ENCODE peak calls at places on chromosomes 2 and 18, in nine cellular contexts. N is thoracic aorta, R is GM13977, Q is neural crest cell, H is dorsolateral prefrontal cortex, U is fibroblast of mammary gland, Z is BJ, E is nephron progenitor cell, W is HFFc6. C is an unnamed sample.
A peak's percentile ranks its signal among the peaks of the same experiment; 100 is the strongest.

GRCh38 chr2:84970956-84971798 is at the start of gene KCMF1:
- DNase-seq in N (peak; percentile 16), R (peak; percentile 93), Q (peak; percentile 54), H (peak; percentile 77), U (peak; percentile 64), Z (no peak), E (peak; percentile 80), W (peak; percentile 55), C (no peak)

GRCh38 chr2:188293601-188294482 is 2.2 kb downstream of the GULP1 start:
- DNase-seq in N (no peak), R (no peak), Q (no peak), H (no peak), U (peak; percentile 79), Z (no peak), E (peak; percentile 38), W (peak; percentile 75), C (no peak)

GRCh38 chr18:25298853-25299274 is 53.1 kb downstream of the ZNF521 start:
- DNase-seq in N (no peak), R (no peak), Q (no peak), H (no peak), U (peak; percentile 98), Z (peak; percentile 69), E (no peak), W (peak; percentile 90), C (peak; percentile 25)

GRCh38 chr2:180456811-180457210 is 449.7 kb upstream of the CWC22 start:
- DNase-seq in N (no peak), R (no peak), Q (no peak), H (no peak), U (no peak), Z (no peak), E (no peak), W (no peak), C (no peak)

GRCh38 chr18:47911877-47912276 is 18.6 kb downstream of the SMAD2 start:
- DNase-seq in N (no peak), R (no peak), Q (no peak), H (no peak), U (no peak), Z (no peak), E (no peak), W (no peak), C (no peak)

GRCh38 chr18:9431296-9431695 is 44.0 kb upstream of the RALBP1 start:
- DNase-seq in N (no peak), R (no peak), Q (no peak), H (no peak), U (no peak), Z (no peak), E (no peak), W (no peak), C (no peak)

GRCh38 chr2:217930783-217931563 is 71.8 kb downstream of the TNS1 start:
- DNase-seq in N (no peak), R (no peak), Q (no peak), H (no peak), U (no peak), Z (no peak), E (no peak), W (no peak), C (no peak)

GRCh38 chr2:65142515-65142914 is 12.6 kb upstream of the RAB1A start:
- DNase-seq in N (no peak), R (no peak), Q (no peak), H (no peak), U (peak; percentile 14), Z (no peak), E (no peak), W (no peak), C (no peak)

GRCh38 chr2:197345846-197346370 is 35.3 kb upstream of the ANKRD44 start:
- DNase-seq in N (no peak), R (no peak), Q (no peak), H (no peak), U (peak; percentile 17), Z (no peak), E (no peak), W (no peak), C (no peak)

GRCh38 chr2:119324748-119325270 is 41.8 kb downstream of the C2orf76 start:
- DNase-seq in N (no peak), R (no peak), Q (no peak), H (no peak), U (no peak), Z (no peak), E (no peak), W (no peak), C (no peak)

GRCh38 chr2:143762176-143762928 is 633.1 kb downstream of the ARHGAP15 start:
- DNase-seq in N (no peak), R (no peak), Q (no peak), H (no peak), U (no peak), Z (no peak), E (no peak), W (no peak), C (no peak)

GRCh38 chr2:48471048-48471474 is 58.9 kb upstream of the STON1 start:
- DNase-seq in N (no peak), R (no peak), Q (peak; percentile 18), H (no peak), U (peak; percentile 71), Z (peak; percentile 41), E (peak; percentile 31), W (peak; percentile 72), C (no peak)
- TF ChIP-seq CTCF in N (peak; percentile 65), R (no peak), Q (peak; percentile 85), H (peak; percentile 68), U (peak; percentile 56), Z (peak; percentile 68), E (peak; percentile 82), W (peak; percentile 93), C (peak; percentile 60)

GRCh38 chr2:71700041-71700879 is 246.9 kb downstream of the DYSF start:
- DNase-seq in N (no peak), R (no peak), Q (no peak), H (peak; percentile 35), U (no peak), Z (no peak), E (peak; percentile 65), W (no peak), C (no peak)

GRCh38 chr2:71699428-71699827 is 246.1 kb downstream of the DYSF start:
- DNase-seq in N (no peak), R (no peak), Q (no peak), H (no peak), U (no peak), Z (no peak), E (no peak), W (no peak), C (no peak)

GRCh38 chr2:71702071-71702970 is 249.0 kb downstream of the DYSF start:
- DNase-seq in N (no peak), R (no peak), Q (no peak), H (peak; percentile 33), U (no peak), Z (no peak), E (no peak), W (no peak), C (no peak)

GRCh38 chr2:71702971-71703898 is 249.9 kb downstream of the DYSF start:
- DNase-seq in N (no peak), R (no peak), Q (no peak), H (peak; percentile 36), U (no peak), Z (no peak), E (no peak), W (no peak), C (no peak)

DNA sequence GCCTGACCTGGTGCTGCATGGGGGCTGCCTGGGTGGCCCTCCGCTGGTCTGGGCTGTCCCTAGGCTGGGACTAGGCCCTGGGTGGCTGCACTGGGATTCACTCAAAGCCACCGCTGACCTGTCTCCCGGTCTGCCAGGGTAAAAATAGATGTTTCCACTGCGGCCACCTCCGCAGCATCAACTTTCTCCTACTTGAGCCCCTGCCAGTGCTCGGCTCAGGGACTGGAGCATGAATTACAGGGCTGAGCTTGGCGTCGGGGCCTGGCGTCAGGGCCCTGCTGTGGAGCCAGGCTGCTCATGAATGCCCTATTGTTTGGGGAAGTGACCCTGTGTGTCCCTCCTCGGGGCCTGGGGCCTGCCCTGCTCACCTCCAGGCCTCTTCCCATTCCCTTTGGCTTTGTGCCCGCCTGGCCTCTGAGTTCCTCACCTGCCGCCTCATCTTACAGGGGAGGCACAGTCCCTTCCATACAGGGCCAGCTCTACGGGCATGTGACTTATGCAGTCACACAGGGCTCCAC is 247.6 kb downstream of the DYSF start:
- DNase-seq in N (peak; percentile 57), R (no peak), Q (peak; percentile 41), H (peak; percentile 77), U (peak; percentile 21), Z (no peak), E (no peak), W (no peak), C (no peak)
- TF ChIP-seq CTCF in N (no peak), R (no peak), Q (no peak), H (peak; percentile 23), U (no peak), Z (no peak), E (no peak), W (no peak), C (no peak)

DNA sequence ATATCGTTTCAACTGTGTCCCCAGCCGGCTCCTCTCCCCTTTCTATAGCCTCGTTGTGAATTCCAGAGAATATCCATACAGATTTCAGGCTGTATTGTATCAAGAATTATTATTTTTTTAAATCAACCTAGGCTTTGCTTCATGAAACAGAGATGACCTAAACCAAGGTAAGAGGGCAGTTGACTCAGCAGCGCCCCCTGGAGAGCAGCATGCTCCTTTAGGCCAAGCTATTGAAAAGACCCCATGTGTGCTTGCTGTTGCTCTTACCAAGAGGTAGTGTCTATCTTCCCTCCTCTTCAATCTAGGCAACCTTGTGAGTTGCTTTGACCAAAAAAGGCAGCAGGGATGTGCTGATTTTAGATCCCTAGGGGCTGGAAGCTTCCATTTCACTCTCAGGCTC is 426.7 kb upstream of the SMIM21 start:
- DNase-seq in N (no peak), R (no peak), Q (peak; percentile 7), H (no peak), U (no peak), Z (no peak), E (no peak), W (no peak), C (no peak)
- TF ChIP-seq CTCF in N (no peak), R (peak; percentile 32), Q (peak; percentile 52), H (no peak), U (peak; percentile 11), Z (peak; percentile 37), E (no peak), W (peak; percentile 47), C (no peak)

DNA sequence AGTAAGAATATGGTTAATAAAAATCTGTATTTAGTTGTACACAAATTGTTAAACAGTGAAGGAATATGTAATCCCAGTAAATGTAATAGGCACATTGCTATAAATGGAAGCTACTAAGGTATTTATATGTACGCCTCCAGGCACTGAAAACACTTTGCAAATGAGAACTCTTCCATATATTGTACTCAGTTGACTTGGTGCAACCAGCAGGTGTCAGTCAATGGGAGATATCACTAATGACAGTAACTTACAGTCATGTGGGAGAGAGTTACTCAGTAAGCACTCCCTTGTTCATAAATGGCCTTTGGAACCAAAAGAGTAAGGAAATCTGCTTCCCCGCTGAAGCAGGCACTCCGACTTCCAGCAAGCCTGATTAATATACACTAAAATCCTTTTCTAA is 5.9 kb downstream of the MDH1 start:
- DNase-seq in N (no peak), R (no peak), Q (no peak), H (no peak), U (no peak), Z (no peak), E (no peak), W (no peak), C (no peak)
- TF ChIP-seq CTCF in N (no peak), R (peak; percentile 5), Q (no peak), H (no peak), U (no peak), Z (no peak), E (no peak), W (no peak), C (no peak)